ENCODE peak calls at places on chromosomes 12 and 14, in nine cellular contexts. M is NCI-H748 treated with DMSO at 0.1 percent for 48 hours, W is HCT116, R is islet precursor cell, E is AG09309, B is globus pallidus, D is dorsolateral prefrontal cortex, C is mammary epithelial cell, L is small intestine. S is an unnamed sample.

GRCh38 chr14:24311837-24312615 is 724 bp downstream of the LTB4R start:
- DNase-seq in B (no peak), D (no peak), M (no peak), C (no peak), E (no peak), L (no peak), W (no peak), R (no peak), S (no peak)

GRCh38 chr12:56634242-56634836 is 4.2 kb upstream of the BAZ2A start:
- DNase-seq in W (peak), M (peak), B (peak), R (peak), L (peak), C (peak), E (no peak), D (no peak), S (peak)

GRCh38 chr12:61023231-61023630 is 1237.0 kb upstream of the USP15 start:
- DNase-seq in M (no peak), R (no peak), D (no peak), W (no peak), E (no peak), C (no peak), B (no peak), L (no peak), S (no peak)

GRCh38 chr14:72613196-72613974 is 280.5 kb downstream of the DPF3 start:
- DNase-seq in B (no peak), E (no peak), D (no peak), M (no peak), C (no peak), W (no peak), R (peak), L (no peak), S (no peak)

GRCh38 chr12:97276198-97276580 is 186.4 kb upstream of the RMST start:
- DNase-seq in R (peak), C (no peak), M (no peak), L (no peak), E (no peak), B (peak), W (no peak), D (no peak), S (no peak)

GRCh38 chr14:53956427-53957201 is at the start of gene BMP4:
- DNase-seq in D (no peak), W (peak), E (no peak), B (no peak), R (peak), M (no peak), L (peak), C (no peak), S (peak)

GRCh38 chr14:64234877-64235651 is 59.1 kb downstream of the ESR2 start:
- DNase-seq in C (peak), B (no peak), L (no peak), E (no peak), R (no peak), W (no peak), M (no peak), D (no peak), S (peak)

GRCh38 chr12:111438501-111438900 is 32.8 kb downstream of the SH2B3 start:
- DNase-seq in D (no peak), B (no peak), W (no peak), C (peak), E (no peak), M (no peak), R (peak), L (no peak), S (peak)

GRCh38 chr12:51820721-51821422 is 27.6 kb downstream of the FIGNL2 start:
- DNase-seq in C (no peak), E (no peak), W (no peak), D (peak), M (peak), R (peak), L (peak), B (peak), S (no peak)

GRCh38 chr12:54721312-54721711 is 73.1 kb upstream of the DCD start:
- DNase-seq in R (no peak), L (no peak), C (no peak), E (no peak), W (no peak), M (no peak), B (no peak), D (no peak), S (no peak)

GRCh38 chr12:85057370-85057963 is 21.3 kb downstream of the LRRIQ1 start:
- DNase-seq in M (peak), B (peak), L (peak), W (peak), D (no peak), R (peak), E (no peak), C (peak), S (peak)

GRCh38 chr12:54398995-54399793 is 14.7 kb upstream of the ZNF385A start:
- DNase-seq in D (peak), L (peak), M (peak), R (peak), W (peak), E (peak), C (peak), B (peak), S (peak)

GRCh38 chr14:55099741-55100140 is 29.3 kb upstream of the LGALS3 start:
- DNase-seq in E (no peak), D (no peak), W (no peak), B (no peak), C (no peak), L (no peak), R (no peak), M (no peak), S (no peak)